ENCODE peak calls at places on chromosome 12, in six cellular contexts. Y, H, U, Z, E and R are unnamed samples.

GRCh38 chr12:92493816-92494215 is 209.0 kb upstream of the PLEKHG7 start:
- DNase-seq in H (no peak), U (no peak), Y (no peak), Z (no peak), E (no peak), R (peak)

GRCh38 chr12:86574143-86574542 is 318.0 kb upstream of the MGAT4C start:
- DNase-seq in E (no peak), Y (no peak), Z (no peak), U (no peak), H (no peak), R (no peak)

GRCh38 chr12:126773012-126773411 is 1494.0 kb upstream of the TMEM132C start:
- DNase-seq in H (no peak), Y (no peak), E (no peak), Z (no peak), U (no peak), R (no peak)

GRCh38 chr12:7160183-7160582 is 29.3 kb upstream of the PEX5 start:
- DNase-seq in H (no peak), U (no peak), Z (no peak), Y (no peak), E (no peak), R (no peak)

GRCh38 chr12:10807186-10807585 is at the start of gene TAS2R8:
- DNase-seq in Y (no peak), Z (no peak), H (no peak), U (no peak), E (no peak), R (no peak)

GRCh38 chr12:121240484-121241202 is 30.7 kb downstream of the P2RX4 start:
- DNase-seq in Z (no peak), H (peak), Y (peak), U (peak), E (peak), R (peak)

GRCh38 chr12:10939163-10939562 is at the start of gene TAS2R14:
- DNase-seq in Y (no peak), H (no peak), Z (no peak), E (no peak), U (no peak), R (no peak)

GRCh38 chr12:31204995-31205582 is 120.9 kb downstream of the SINHCAF start:
- DNase-seq in Y (no peak), U (peak), H (no peak), Z (no peak), E (no peak), R (peak)

GRCh38 chr12:117662220-117662619 is 300.8 kb upstream of the NOS1 start:
- DNase-seq in U (no peak), H (no peak), E (no peak), Z (no peak), Y (no peak), R (no peak)

GRCh38 chr12:114746297-114747074 is 62.5 kb upstream of the TBX3 start:
- DNase-seq in U (peak), E (no peak), H (no peak), Y (no peak), Z (no peak), R (peak)

GRCh38 chr12:106780010-106780625 is 5.6 kb downstream of the RIC8B start:
- DNase-seq in H (no peak), Y (no peak), U (no peak), Z (no peak), E (no peak), R (peak)

GRCh38 chr12:32483499-32483898 is 84.1 kb downstream of the FGD4 start:
- DNase-seq in Z (no peak), Y (no peak), H (no peak), E (no peak), U (peak), R (no peak)

GRCh38 chr12:51593539-51593938 is 2.5 kb downstream of the SCN8A start:
- DNase-seq in Y (no peak), H (no peak), Z (peak), E (no peak), U (peak), R (peak)

GRCh38 chr12:754871-755562 is 2.6 kb downstream of the WNK1 start:
- DNase-seq in Z (peak), H (no peak), U (peak), Y (no peak), E (no peak), R (peak)

GRCh38 chr12:110669193-110669502 is 19.8 kb downstream of the HVCN1 start:
- DNase-seq in Y (no peak), E (no peak), H (no peak), Z (no peak), U (no peak), R (no peak)

GRCh38 chr12:46224401-46224800 is 44.4 kb downstream of the SLC38A1 start:
- DNase-seq in H (no peak), E (no peak), Y (peak), Z (no peak), U (peak), R (peak)

GRCh38 chr12:116601524-116601923 is 42.3 kb downstream of the MAP1LC3B2 start:
- DNase-seq in Z (no peak), H (no peak), U (peak), E (no peak), Y (no peak), R (peak)

GRCh38 chr12:53051881-53052412 is 2.1 kb downstream of the TNS2 start:
- DNase-seq in E (no peak), Y (peak), Z (no peak), H (no peak), U (no peak), R (no peak)

GRCh38 chr12:84911331-84912190 is 1.0 kb downstream of the SLC6A15 start:
- DNase-seq in E (no peak), U (peak), Y (peak), H (no peak), Z (peak), R (peak)
- H3K4me3 ChIP-seq in E (no peak), U (peak), Y (peak), H (peak), Z (peak), R (peak)

GRCh38 chr12:24244231-24244630 is 294.8 kb upstream of the SOX5 start:
- DNase-seq in U (no peak), E (no peak), Y (no peak), Z (no peak), H (no peak), R (no peak)

GRCh38 chr12:24246921-24247320 is 297.5 kb upstream of the SOX5 start:
- DNase-seq in E (no peak), Z (no peak), H (no peak), U (no peak), Y (no peak), R (no peak)

GRCh38 chr12:24240707-24241106 is 291.2 kb upstream of the SOX5 start:
- DNase-seq in E (no peak), Y (no peak), H (no peak), U (no peak), Z (no peak), R (no peak)

DNA sequence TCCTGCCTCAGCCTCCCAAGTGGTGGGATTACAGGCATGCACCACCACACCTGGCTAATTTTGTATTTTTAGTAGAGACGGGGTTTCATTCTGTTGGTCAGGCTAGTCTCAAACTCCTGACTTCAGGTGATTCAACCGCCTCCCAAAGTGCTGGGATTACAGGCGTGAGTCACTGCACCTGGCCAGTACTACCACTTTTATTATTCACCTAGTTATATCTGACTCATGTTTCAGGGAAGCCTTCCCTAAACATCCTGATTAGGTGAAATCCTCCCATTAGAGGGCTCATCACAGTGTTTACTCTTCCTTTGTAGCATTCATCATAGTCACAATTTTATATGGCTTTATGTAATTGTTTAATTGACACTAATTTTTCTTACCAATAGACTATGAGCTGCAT is 295.3 kb upstream of the SOX5 start:
- DNase-seq in H (no peak), U (no peak), Z (no peak), Y (no peak), E (no peak), R (no peak)
- TF ChIP-seq CTCF in H (no peak), U (no peak), Z (no peak), Y (no peak), E (no peak), R (no peak)

DNA sequence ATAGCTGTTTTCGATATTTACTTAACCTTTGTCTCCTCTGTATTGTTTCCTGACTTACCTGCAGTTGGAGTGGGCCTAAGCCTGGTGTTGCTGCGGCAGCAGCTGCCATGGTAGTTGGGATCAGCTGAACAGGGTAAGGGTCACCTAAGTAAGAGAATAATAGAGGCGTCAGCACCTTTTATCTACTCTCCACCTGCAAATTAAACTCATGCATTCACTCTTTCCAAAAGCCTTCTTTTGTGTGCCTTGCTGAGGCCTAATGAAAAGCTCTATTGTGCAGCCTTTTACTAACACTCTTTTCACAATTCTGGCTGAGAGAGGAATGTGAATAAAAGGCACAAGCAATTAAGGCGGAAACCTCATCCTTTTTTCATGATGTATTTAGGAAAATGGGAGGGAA is 308.7 kb downstream of the SOX5 start:
- DNase-seq in Z (no peak), Y (no peak), E (no peak), U (no peak), H (no peak), R (no peak)
- H3K4me3 ChIP-seq in Z (no peak), Y (no peak), E (no peak), U (no peak), H (no peak), R (no peak)

DNA sequence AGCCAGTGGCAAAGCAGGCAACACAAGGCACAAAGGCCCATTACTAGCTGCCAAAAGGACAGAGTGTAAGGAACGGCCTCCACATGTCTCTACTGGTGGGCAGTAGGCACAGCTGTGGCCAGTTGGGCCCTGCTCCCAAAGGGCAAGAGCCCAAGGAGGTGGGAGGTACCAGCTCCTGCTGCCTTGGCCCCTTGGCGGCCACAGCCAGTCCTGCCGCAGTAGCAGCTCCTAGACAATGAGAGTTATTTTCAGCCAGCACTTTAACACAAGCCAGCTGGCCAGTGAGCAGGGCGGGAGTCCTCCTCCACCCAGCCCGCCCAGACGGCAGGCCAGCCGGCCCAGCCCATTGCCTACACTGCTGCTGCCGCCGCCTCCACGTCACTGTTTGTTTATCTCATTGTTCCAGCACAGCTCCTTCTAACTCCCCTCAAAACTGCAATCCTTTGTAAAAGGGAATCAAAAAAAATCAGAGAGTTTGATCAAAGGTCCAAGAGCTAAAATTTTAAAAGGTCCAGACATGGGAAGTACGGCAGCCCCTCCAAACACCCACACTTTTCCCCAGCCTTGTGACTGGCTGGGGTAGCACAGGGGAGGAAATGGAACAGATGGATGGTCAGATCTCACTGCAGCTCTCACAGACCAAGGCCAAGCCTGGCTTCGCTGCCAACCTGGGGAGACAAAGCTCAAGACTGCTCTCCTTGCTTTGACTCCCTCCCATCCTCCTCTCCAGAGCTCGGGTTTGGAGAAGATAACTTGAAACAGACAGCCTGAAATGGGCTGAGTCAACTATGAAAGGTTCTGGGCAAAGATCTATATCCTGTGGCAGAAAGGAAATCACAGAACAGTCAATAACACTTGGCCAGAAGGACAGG is 33.5 kb downstream of the FMNL3 start:
- DNase-seq in U (peak), Z (peak), E (peak), H (peak), Y (peak), R (peak)
- TF ChIP-seq CTCF in U (peak), Z (peak), E (no peak), H (peak), Y (peak), R (peak)

GRCh38 chr12:2959194-2959507 is at the start of gene TEAD4:
- DNase-seq in Y (peak), E (peak), H (peak), Z (peak), U (peak), R (peak)

GRCh38 chr12:2959508-2960431 is 573 bp downstream of the TEAD4 start:
- DNase-seq in H (peak), E (peak), Y (peak), U (peak), Z (peak), R (peak)

GRCh38 chr12:2960432-2960956 is 1.3 kb downstream of the TEAD4 start:
- DNase-seq in E (no peak), Z (no peak), H (no peak), U (peak), Y (no peak), R (peak)

GRCh38 chr12:2961705-2962104 is 2.5 kb downstream of the TEAD4 start:
- DNase-seq in H (no peak), E (no peak), U (no peak), Z (no peak), Y (no peak), R (no peak)

DNA sequence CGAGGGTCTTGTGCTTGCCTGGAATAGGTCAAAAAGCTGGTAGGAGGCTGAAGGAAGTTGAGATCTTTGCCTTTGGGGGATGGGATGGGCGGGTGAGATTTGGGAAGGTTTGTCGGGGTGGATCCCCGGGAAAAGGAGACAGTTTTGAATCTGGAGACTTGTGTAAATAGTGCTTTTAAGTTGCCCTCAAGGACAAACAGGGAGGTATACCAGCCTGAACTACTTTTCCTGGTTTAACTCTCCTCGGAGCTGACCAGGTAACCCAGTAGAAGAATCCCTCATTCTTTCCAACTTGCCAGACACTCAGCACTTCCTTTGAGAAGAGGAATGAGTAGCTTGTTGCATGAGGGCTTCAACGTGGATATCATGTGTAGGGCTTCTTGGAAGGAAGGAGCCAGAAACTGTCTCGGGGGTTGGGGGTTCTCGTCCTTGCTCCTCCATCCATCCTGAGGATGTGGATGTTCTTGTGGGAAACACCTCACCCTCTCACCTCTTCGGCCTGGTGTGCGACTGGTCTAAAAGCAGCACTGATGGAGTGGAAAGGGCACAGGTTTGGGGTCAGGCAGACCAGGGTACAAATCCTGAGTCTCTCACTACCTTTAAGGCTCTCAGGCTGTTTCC is 1.9 kb downstream of the TEAD4 start:
- DNase-seq in H (no peak), Y (no peak), E (no peak), Z (no peak), U (peak), R (no peak)
- H3K4me3 ChIP-seq in H (peak), Y (peak), E (no peak), Z (peak), U (peak), R (peak)

DNA sequence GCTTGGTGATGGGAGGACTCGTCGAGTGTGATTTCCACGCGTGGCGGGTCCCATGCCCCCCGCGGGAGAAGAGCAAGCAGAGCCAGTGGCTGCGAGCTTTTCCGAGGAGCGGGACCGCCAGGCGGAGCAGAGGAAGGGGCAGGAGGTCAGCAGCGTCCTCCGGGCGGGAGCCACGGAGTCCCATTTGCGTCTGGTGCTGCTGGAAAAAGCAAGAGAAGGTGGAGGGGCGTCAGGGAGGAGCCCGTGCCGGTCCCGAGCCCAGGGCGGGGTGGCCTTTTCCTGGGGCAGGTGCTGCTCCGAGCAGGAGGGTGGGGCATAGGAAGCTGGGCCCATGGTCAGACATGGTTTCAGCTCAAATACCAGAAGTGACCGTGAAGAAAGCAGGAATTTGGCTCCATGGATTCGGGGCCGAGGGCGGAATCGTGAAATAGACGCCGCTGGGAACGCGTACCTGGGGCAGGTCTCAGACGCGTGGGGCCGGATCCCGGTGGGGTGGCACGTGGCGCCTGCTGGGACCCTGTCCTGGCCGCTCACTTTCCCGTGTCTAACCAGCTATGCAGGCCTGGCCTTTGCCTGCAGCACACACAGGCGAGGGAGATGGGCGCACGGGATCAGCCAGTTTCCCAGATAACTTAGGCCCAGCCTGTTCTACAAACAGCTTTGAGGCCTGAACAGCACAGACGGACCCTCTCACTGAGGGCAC is 60.0 kb downstream of the GALNT9 start:
- DNase-seq in E (no peak), Z (no peak), U (no peak), H (no peak), Y (no peak), R (no peak)
- TF ChIP-seq CTCF in E (no peak), Z (no peak), U (no peak), H (no peak), Y (no peak), R (no peak)

DNA sequence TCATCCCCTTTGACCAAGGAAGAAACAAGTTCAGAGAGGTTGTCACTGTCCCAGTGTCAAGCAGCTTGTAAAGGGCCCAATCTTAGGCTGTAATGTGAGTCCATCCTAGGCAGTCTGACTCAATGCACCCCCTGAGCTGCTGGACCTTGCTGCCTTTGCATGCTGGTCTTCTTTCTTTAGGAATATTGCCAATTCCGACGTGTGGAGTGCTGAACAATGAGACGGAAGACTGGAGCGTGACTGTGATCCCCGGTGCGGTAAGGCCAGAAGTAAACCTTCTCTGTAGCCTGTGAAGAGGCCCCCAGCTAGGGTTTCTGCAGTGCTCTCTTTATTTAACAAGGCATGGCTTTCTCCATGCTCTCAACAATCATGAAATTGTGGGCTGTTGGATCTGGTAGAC is 963 bp downstream of the TCTN2 start:
- DNase-seq in U (no peak), E (no peak), Y (no peak), H (no peak), Z (no peak), R (peak)
- H3K4me3 ChIP-seq in U (peak), E (peak), Y (peak), H (peak), Z (peak), R (peak)